ENCODE peak calls at places on chromosomes 12 and 14, in seven cellular contexts. L, S, Y, Z, Q, I and D are unnamed samples.
A peak's percentile ranks its signal among the peaks of the same experiment; 100 is the strongest.

GRCh38 chr14:31879661-31880348 is 197.3 kb upstream of the ARHGAP5 start:
- DNase-seq in L (no peak), S (no peak), Y (no peak), Z (no peak), Q (no peak), I (no peak), D (no peak)

GRCh38 chr14:102212356-102212755 is 72.7 kb downstream of the WDR20 start:
- DNase-seq in L (no peak), S (no peak), Y (no peak), Z (no peak), Q (no peak), I (no peak), D (no peak)

GRCh38 chr12:67533159-67533558 is 115.4 kb upstream of the DYRK2 start:
- DNase-seq in L (no peak), S (no peak), Y (no peak), Z (no peak), Q (no peak), I (no peak), D (no peak)

GRCh38 chr14:76768201-76768656 is 7.0 kb downstream of the VASH1 start:
- DNase-seq in L (no peak), S (peak; percentile 56), Y (peak; percentile 61), Z (peak; percentile 60), Q (no peak), I (peak; percentile 58), D (peak; percentile 10)

GRCh38 chr12:114445401-114446323 is 39.7 kb upstream of the TBX5 start:
- DNase-seq in L (no peak), S (no peak), Y (no peak), Z (no peak), Q (no peak), I (no peak), D (no peak)

GRCh38 chr12:81181701-81182100 is 103.8 kb downstream of the ACSS3 start:
- DNase-seq in L (no peak), S (no peak), Y (no peak), Z (no peak), Q (no peak), I (no peak), D (no peak)

GRCh38 chr12:130764475-130765185 is 48.5 kb upstream of the RIMBP2 start:
- DNase-seq in L (no peak), S (no peak), Y (no peak), Z (no peak), Q (no peak), I (peak; percentile 47), D (no peak)

GRCh38 chr12:54175130-54175963 is 13.4 kb downstream of the SMUG1 start:
- DNase-seq in L (no peak), S (no peak), Y (no peak), Z (peak; percentile 41), Q (no peak), I (no peak), D (no peak)

GRCh38 chr14:32473476-32473875 is 144.4 kb downstream of the AKAP6 start:
- DNase-seq in L (no peak), S (no peak), Y (peak; percentile 26), Z (no peak), Q (no peak), I (no peak), D (no peak)

GRCh38 chr12:103958621-103959020 is 7.1 kb upstream of the TDG start:
- DNase-seq in L (no peak), S (no peak), Y (no peak), Z (no peak), Q (no peak), I (no peak), D (no peak)

GRCh38 chr14:85319998-85320397 is 209.9 kb upstream of the FLRT2 start:
- DNase-seq in L (no peak), S (no peak), Y (no peak), Z (no peak), Q (no peak), I (no peak), D (no peak)

GRCh38 chr12:9132008-9132535 is 16.4 kb upstream of the A2M start:
- DNase-seq in L (no peak), S (no peak), Y (no peak), Z (no peak), Q (no peak), I (no peak), D (no peak)

GRCh38 chr12:32053881-32054624 is 52.6 kb upstream of the BICD1 start:
- DNase-seq in L (no peak), S (no peak), Y (no peak), Z (no peak), Q (no peak), I (no peak), D (no peak)